ENCODE peak calls at places on chromosomes 11 and 22, in eight cellular contexts. One of them, this sample, is unnamed.

GRCh38 chr11:74702383-74703007 is 28.7 kb downstream of the CHRDL2 start:
- DNase-seq in MM.1S: peak; percentile 75
- DNase-seq in HCT116: peak; percentile 38
- DNase-seq in neuronal stem cell: peak; percentile 79
- DNase-seq in PC-3: peak; percentile 84
- DNase-seq in fibroblast of lung: peak; percentile 51
- DNase-seq in kidney: no peak
- DNase-seq in IMR-90: peak; percentile 76
- DNase-seq in this sample: peak; percentile 93

GRCh38 chr11:129191649-129192048 is 476 bp downstream of the ARHGAP32 start:
- DNase-seq in neuronal stem cell: no peak
- DNase-seq in kidney: no peak
- DNase-seq in PC-3: peak; percentile 74
- DNase-seq in fibroblast of lung: no peak
- DNase-seq in HCT116: no peak
- DNase-seq in IMR-90: no peak
- DNase-seq in MM.1S: no peak
- DNase-seq in this sample: peak; percentile 44

GRCh38 chr11:43511959-43512358 is 153.2 kb downstream of the TTC17 start:
- DNase-seq in IMR-90: no peak
- DNase-seq in PC-3: no peak
- DNase-seq in MM.1S: no peak
- DNase-seq in HCT116: no peak
- DNase-seq in neuronal stem cell: no peak
- DNase-seq in fibroblast of lung: no peak
- DNase-seq in kidney: no peak
- DNase-seq in this sample: no peak

GRCh38 chr11:78694152-78694551 is 119.5 kb upstream of the NARS2 start:
- DNase-seq in neuronal stem cell: no peak
- DNase-seq in kidney: no peak
- DNase-seq in fibroblast of lung: no peak
- DNase-seq in IMR-90: peak; percentile 8
- DNase-seq in MM.1S: no peak
- DNase-seq in PC-3: no peak
- DNase-seq in HCT116: no peak
- DNase-seq in this sample: no peak

GRCh38 chr22:30178180-30179126 is 68.1 kb downstream of the LIF start:
- DNase-seq in neuronal stem cell: no peak
- DNase-seq in MM.1S: no peak
- DNase-seq in PC-3: no peak
- DNase-seq in HCT116: peak; percentile 18
- DNase-seq in IMR-90: no peak
- DNase-seq in kidney: no peak
- DNase-seq in fibroblast of lung: no peak
- DNase-seq in this sample: no peak

GRCh38 chr22:49218142-49218541 is 609.5 kb downstream of the BRD1 start:
- DNase-seq in IMR-90: no peak
- DNase-seq in fibroblast of lung: no peak
- DNase-seq in neuronal stem cell: no peak
- DNase-seq in HCT116: no peak
- DNase-seq in kidney: no peak
- DNase-seq in MM.1S: no peak
- DNase-seq in PC-3: no peak
- DNase-seq in this sample: peak; percentile 22

GRCh38 chr11:32911413-32911812 is 18.8 kb downstream of the QSER1 start:
- DNase-seq in HCT116: no peak
- DNase-seq in kidney: no peak
- DNase-seq in fibroblast of lung: no peak
- DNase-seq in IMR-90: no peak
- DNase-seq in neuronal stem cell: no peak
- DNase-seq in PC-3: no peak
- DNase-seq in MM.1S: no peak
- DNase-seq in this sample: no peak

GRCh38 chr11:76788661-76789442 is 5.7 kb downstream of the TSKU start:
- DNase-seq in IMR-90: no peak
- DNase-seq in MM.1S: no peak
- DNase-seq in PC-3: peak; percentile 99
- DNase-seq in neuronal stem cell: no peak
- DNase-seq in HCT116: peak; percentile 85
- DNase-seq in fibroblast of lung: no peak
- DNase-seq in kidney: peak; percentile 91
- DNase-seq in this sample: peak; percentile 77

GRCh38 chr11:124174001-124174400 is 9.1 kb upstream of the OR10D3 start:
- DNase-seq in MM.1S: peak; percentile 56
- DNase-seq in PC-3: peak; percentile 78
- DNase-seq in neuronal stem cell: peak; percentile 77
- DNase-seq in fibroblast of lung: peak; percentile 76
- DNase-seq in kidney: no peak
- DNase-seq in HCT116: peak; percentile 2
- DNase-seq in IMR-90: peak; percentile 64
- DNase-seq in this sample: peak; percentile 71

GRCh38 chr11:66264383-66264782 is 4.1 kb upstream of the RAB1B start:
- DNase-seq in fibroblast of lung: no peak
- DNase-seq in kidney: no peak
- DNase-seq in HCT116: no peak
- DNase-seq in neuronal stem cell: no peak
- DNase-seq in MM.1S: no peak
- DNase-seq in PC-3: no peak
- DNase-seq in IMR-90: no peak
- DNase-seq in this sample: no peak

GRCh38 chr22:42366815-42367581 is 65.2 kb downstream of the NFAM1 start:
- DNase-seq in MM.1S: no peak
- DNase-seq in fibroblast of lung: no peak
- DNase-seq in kidney: no peak
- DNase-seq in HCT116: no peak
- DNase-seq in neuronal stem cell: no peak
- DNase-seq in IMR-90: no peak
- DNase-seq in PC-3: no peak
- DNase-seq in this sample: no peak
- H3K4me1 ChIP-seq in MM.1S: no peaks in the 10 kb centered on the region
- H3K4me1 ChIP-seq in fibroblast of lung: peaks cover 7% of the 10 kb centered on the region
- H3K4me1 ChIP-seq in kidney: peaks cover 11% of the 10 kb centered on the region
- H3K4me1 ChIP-seq in HCT116: peaks cover 13% of the 10 kb centered on the region
- H3K4me1 ChIP-seq in neuronal stem cell: peaks cover 32% of the 10 kb centered on the region
- H3K4me1 ChIP-seq in IMR-90: peaks cover 1% of the 10 kb centered on the region
- H3K4me1 ChIP-seq in PC-3: peaks cover 11% of the 10 kb centered on the region
- H3K4me1 ChIP-seq in this sample: peaks cover 7% of the 10 kb centered on the region

GRCh38 chr11:119709171-119709570 is 19.8 kb downstream of the NECTIN1 start:
- DNase-seq in PC-3: no peak
- DNase-seq in MM.1S: no peak
- DNase-seq in HCT116: no peak
- DNase-seq in fibroblast of lung: no peak
- DNase-seq in kidney: no peak
- DNase-seq in IMR-90: no peak
- DNase-seq in neuronal stem cell: no peak
- DNase-seq in this sample: no peak
- H3K9ac ChIP-seq in PC-3: no peak overlapping the region
- H3K9ac ChIP-seq in MM.1S: no peak overlapping the region
- H3K9ac ChIP-seq in HCT116: no peak overlapping the region
- H3K9ac ChIP-seq in fibroblast of lung: no peak overlapping the region
- H3K9ac ChIP-seq in kidney: no peak overlapping the region
- H3K9ac ChIP-seq in IMR-90: no peak overlapping the region
- H3K9ac ChIP-seq in neuronal stem cell: peak overlapping the region; percentile 74
- H3K9ac ChIP-seq in this sample: no peak overlapping the region

GRCh38 chr11:119093666-119093950 is 8.0 kb downstream of the DPAGT1 start:
- DNase-seq in MM.1S: no peak
- DNase-seq in IMR-90: no peak
- DNase-seq in fibroblast of lung: no peak
- DNase-seq in HCT116: no peak
- DNase-seq in neuronal stem cell: no peak
- DNase-seq in PC-3: no peak
- DNase-seq in kidney: no peak
- DNase-seq in this sample: no peak

GRCh38 chr11:119092880-119093665 is 8.4 kb downstream of the HMBS start:
- DNase-seq in MM.1S: no peak
- DNase-seq in neuronal stem cell: no peak
- DNase-seq in fibroblast of lung: peak; percentile 64
- DNase-seq in IMR-90: peak; percentile 42
- DNase-seq in kidney: no peak
- DNase-seq in PC-3: peak; percentile 41
- DNase-seq in HCT116: no peak
- DNase-seq in this sample: no peak

GRCh38 chr11:119093951-119094815 is 7.5 kb downstream of the DPAGT1 start:
- DNase-seq in kidney: peak; percentile 82
- DNase-seq in fibroblast of lung: peak; percentile 50
- DNase-seq in neuronal stem cell: no peak
- DNase-seq in MM.1S: no peak
- DNase-seq in HCT116: no peak
- DNase-seq in PC-3: peak; percentile 39
- DNase-seq in IMR-90: peak; percentile 38
- DNase-seq in this sample: peak; percentile 64

GRCh38 chr11:119091083-119091650 is 6.5 kb downstream of the HMBS start:
- DNase-seq in IMR-90: peak; percentile 50
- DNase-seq in HCT116: no peak
- DNase-seq in MM.1S: no peak
- DNase-seq in fibroblast of lung: no peak
- DNase-seq in kidney: no peak
- DNase-seq in PC-3: no peak
- DNase-seq in neuronal stem cell: no peak
- DNase-seq in this sample: no peak

DNA sequence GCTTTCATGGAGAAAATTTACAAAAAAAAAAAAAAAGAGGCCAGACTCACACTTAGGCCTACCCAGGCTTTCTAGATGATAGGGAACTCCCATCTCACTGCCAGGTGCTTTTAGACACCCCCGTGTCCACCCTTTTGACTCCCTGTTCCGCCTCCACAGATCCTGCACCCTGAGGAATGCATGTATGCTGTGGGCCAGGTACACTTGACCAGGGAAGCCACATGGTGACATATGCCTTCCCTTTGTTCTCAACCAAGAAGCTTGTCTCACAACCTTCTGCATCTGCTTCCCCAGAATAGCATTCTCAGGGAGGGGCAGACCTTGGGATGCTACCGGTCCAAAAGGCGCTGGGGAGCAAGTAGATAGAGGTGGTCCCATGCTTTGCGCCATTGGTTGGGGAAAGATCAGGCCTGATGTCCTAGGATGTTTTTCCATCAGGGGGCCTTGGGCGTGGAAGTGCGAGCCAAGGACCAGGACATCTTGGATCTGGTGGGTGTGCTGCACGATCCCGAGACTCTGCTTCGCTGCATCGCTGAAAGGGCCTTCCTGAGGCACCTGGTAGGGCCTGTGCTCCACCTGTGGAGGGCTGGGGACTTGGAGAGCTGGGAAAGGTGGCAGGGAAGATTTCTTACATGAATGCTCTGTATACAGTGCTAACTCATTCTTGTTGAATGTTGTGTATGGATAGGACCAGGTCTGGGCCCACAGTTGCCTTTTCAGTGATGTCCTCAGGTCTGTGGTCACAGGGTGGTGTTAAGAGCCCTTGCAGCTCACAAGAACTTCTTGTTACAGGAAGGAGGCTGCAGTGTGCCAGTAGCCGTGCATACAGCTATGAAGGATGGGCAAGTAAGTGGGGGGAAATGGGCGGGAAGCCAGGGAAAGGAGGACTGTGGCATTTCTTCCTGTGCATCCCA is 7.5 kb downstream of the HMBS start:
- DNase-seq in kidney: no peak
- DNase-seq in MM.1S: no peak
- DNase-seq in IMR-90: no peak
- DNase-seq in fibroblast of lung: no peak
- DNase-seq in PC-3: no peak
- DNase-seq in neuronal stem cell: no peak
- DNase-seq in HCT116: no peak
- DNase-seq in this sample: no peak
- H3K4me1 ChIP-seq in kidney: peaks cover 10% of the 10 kb centered on the region
- H3K4me1 ChIP-seq in MM.1S: peaks cover 27% of the 10 kb centered on the region
- H3K4me1 ChIP-seq in IMR-90: peaks cover 14% of the 10 kb centered on the region
- H3K4me1 ChIP-seq in fibroblast of lung: peaks cover 12% of the 10 kb centered on the region
- H3K4me1 ChIP-seq in PC-3: peaks cover 31% of the 10 kb centered on the region
- H3K4me1 ChIP-seq in neuronal stem cell: peaks cover 15% of the 10 kb centered on the region
- H3K4me1 ChIP-seq in HCT116: peaks cover 19% of the 10 kb centered on the region
- H3K4me1 ChIP-seq in this sample: peaks cover 11% of the 10 kb centered on the region

GRCh38 chr11:86515297-86516094 is 140.8 kb downstream of the CCDC81 start:
- DNase-seq in MM.1S: no peak
- DNase-seq in IMR-90: peak; percentile 91
- DNase-seq in fibroblast of lung: peak; percentile 93
- DNase-seq in PC-3: peak; percentile 75
- DNase-seq in kidney: no peak
- DNase-seq in HCT116: no peak
- DNase-seq in neuronal stem cell: no peak
- DNase-seq in this sample: peak; percentile 70

GRCh38 chr11:86514453-86514852 is 139.8 kb downstream of the CCDC81 start:
- DNase-seq in HCT116: no peak
- DNase-seq in MM.1S: no peak
- DNase-seq in neuronal stem cell: no peak
- DNase-seq in IMR-90: no peak
- DNase-seq in PC-3: no peak
- DNase-seq in fibroblast of lung: no peak
- DNase-seq in kidney: no peak
- DNase-seq in this sample: no peak

GRCh38 chr11:86513138-86513537 is 138.5 kb downstream of the CCDC81 start:
- DNase-seq in MM.1S: no peak
- DNase-seq in kidney: no peak
- DNase-seq in HCT116: no peak
- DNase-seq in IMR-90: no peak
- DNase-seq in neuronal stem cell: no peak
- DNase-seq in fibroblast of lung: no peak
- DNase-seq in PC-3: no peak
- DNase-seq in this sample: no peak

GRCh38 chr11:86511086-86511551 is 136.4 kb downstream of the CCDC81 start:
- DNase-seq in kidney: no peak
- DNase-seq in MM.1S: no peak
- DNase-seq in IMR-90: peak; percentile 79
- DNase-seq in PC-3: peak; percentile 36
- DNase-seq in neuronal stem cell: no peak
- DNase-seq in fibroblast of lung: peak; percentile 79
- DNase-seq in HCT116: no peak
- DNase-seq in this sample: no peak

GRCh38 chr11:86513746-86514373 is 139.2 kb downstream of the CCDC81 start:
- DNase-seq in HCT116: no peak
- DNase-seq in fibroblast of lung: no peak
- DNase-seq in neuronal stem cell: no peak
- DNase-seq in kidney: no peak
- DNase-seq in MM.1S: no peak
- DNase-seq in PC-3: no peak
- DNase-seq in IMR-90: no peak
- DNase-seq in this sample: peak; percentile 73
- H3K9ac ChIP-seq in HCT116: no peak overlapping the region
- H3K9ac ChIP-seq in fibroblast of lung: no peak overlapping the region
- H3K9ac ChIP-seq in neuronal stem cell: no peak overlapping the region
- H3K9ac ChIP-seq in kidney: no peak overlapping the region
- H3K9ac ChIP-seq in MM.1S: no peak overlapping the region
- H3K9ac ChIP-seq in PC-3: no peak overlapping the region
- H3K9ac ChIP-seq in IMR-90: no peak overlapping the region
- H3K9ac ChIP-seq in this sample: peak overlapping the region; percentile 40

GRCh38 chr11:2394818-2395105 is 5.8 kb upstream of the TSSC4 start:
- DNase-seq in neuronal stem cell: no peak
- DNase-seq in HCT116: no peak
- DNase-seq in PC-3: no peak
- DNase-seq in fibroblast of lung: no peak
- DNase-seq in kidney: peak; percentile 76
- DNase-seq in IMR-90: no peak
- DNase-seq in MM.1S: no peak
- DNase-seq in this sample: no peak
- H3K4me1 ChIP-seq in neuronal stem cell: peaks cover 11% of the 10 kb centered on the region
- H3K4me1 ChIP-seq in HCT116: peaks cover 16% of the 10 kb centered on the region
- H3K4me1 ChIP-seq in PC-3: peaks cover 10% of the 10 kb centered on the region
- H3K4me1 ChIP-seq in fibroblast of lung: peaks cover 16% of the 10 kb centered on the region
- H3K4me1 ChIP-seq in kidney: peaks cover 20% of the 10 kb centered on the region
- H3K4me1 ChIP-seq in IMR-90: peaks cover 19% of the 10 kb centered on the region
- H3K4me1 ChIP-seq in MM.1S: peaks cover 6% of the 10 kb centered on the region
- H3K4me1 ChIP-seq in this sample: no peaks in the 10 kb centered on the region

This sample was measured in endodermal cell.